ENCODE peak calls at places on chromosomes 12 and 14, in six cellular contexts. One of them, this sample, is unnamed.

GRCh38 chr12:32390572-32391219 is 8.7 kb upstream of the FGD4 start:
- DNase-seq in SW 1271: no peak
- DNase-seq in amniotic stem cell: no peak
- DNase-seq in lower lobe of right lung: peak
- DNase-seq in NCI-H1417: peak
- DNase-seq in myocyte: no peak
- DNase-seq in this sample: no peak

GRCh38 chr14:84340938-84341337 is 1189.0 kb upstream of the FLRT2 start:
- DNase-seq in SW 1271: no peak
- DNase-seq in amniotic stem cell: peak
- DNase-seq in lower lobe of right lung: no peak
- DNase-seq in NCI-H1417: no peak
- DNase-seq in myocyte: peak
- DNase-seq in this sample: no peak

GRCh38 chr14:68682166-68683103 is 110.4 kb downstream of the ZFP36L1 start:
- DNase-seq in SW 1271: peak
- DNase-seq in amniotic stem cell: peak
- DNase-seq in lower lobe of right lung: no peak
- DNase-seq in NCI-H1417: no peak
- DNase-seq in myocyte: peak
- DNase-seq in this sample: peak

GRCh38 chr12:81644503-81644902 is 114.6 kb downstream of the PPFIA2 start:
- DNase-seq in SW 1271: no peak
- DNase-seq in amniotic stem cell: no peak
- DNase-seq in lower lobe of right lung: no peak
- DNase-seq in NCI-H1417: peak
- DNase-seq in myocyte: peak
- DNase-seq in this sample: no peak

GRCh38 chr14:91413547-91414474 is 3.8 kb downstream of the CCDC88C start:
- DNase-seq in SW 1271: no peak
- DNase-seq in amniotic stem cell: no peak
- DNase-seq in lower lobe of right lung: peak
- DNase-seq in NCI-H1417: peak
- DNase-seq in myocyte: no peak
- DNase-seq in this sample: no peak

GRCh38 chr12:99915251-99916082 is 69.3 kb downstream of the ANKS1B start:
- DNase-seq in SW 1271: no peak
- DNase-seq in amniotic stem cell: peak
- DNase-seq in lower lobe of right lung: no peak
- DNase-seq in NCI-H1417: no peak
- DNase-seq in myocyte: no peak
- DNase-seq in this sample: no peak

GRCh38 chr14:88793259-88793625 is 489 bp upstream of the EML5 start:
- DNase-seq in SW 1271: no peak
- DNase-seq in amniotic stem cell: no peak
- DNase-seq in lower lobe of right lung: no peak
- DNase-seq in NCI-H1417: no peak
- DNase-seq in myocyte: no peak
- DNase-seq in this sample: no peak

GRCh38 chr12:2826036-2826435 is 8.8 kb downstream of the NRIP2 start:
- DNase-seq in SW 1271: no peak
- DNase-seq in amniotic stem cell: no peak
- DNase-seq in lower lobe of right lung: no peak
- DNase-seq in NCI-H1417: no peak
- DNase-seq in myocyte: no peak
- DNase-seq in this sample: no peak

GRCh38 chr12:12999959-13000615 is at the start of gene HEBP1:
- DNase-seq in SW 1271: peak
- DNase-seq in amniotic stem cell: peak
- DNase-seq in lower lobe of right lung: peak
- DNase-seq in NCI-H1417: peak
- DNase-seq in myocyte: peak
- DNase-seq in this sample: peak

GRCh38 chr14:102630405-102630804 is 38.0 kb downstream of the RCOR1 start:
- DNase-seq in SW 1271: no peak
- DNase-seq in amniotic stem cell: no peak
- DNase-seq in lower lobe of right lung: no peak
- DNase-seq in NCI-H1417: no peak
- DNase-seq in myocyte: no peak
- DNase-seq in this sample: no peak

GRCh38 chr12:13913371-13913770 is 68.0 kb downstream of the GRIN2B start:
- DNase-seq in SW 1271: no peak
- DNase-seq in amniotic stem cell: no peak
- DNase-seq in lower lobe of right lung: no peak
- DNase-seq in NCI-H1417: no peak
- DNase-seq in myocyte: no peak
- DNase-seq in this sample: no peak

GRCh38 chr12:49671051-49671765 is 36.0 kb downstream of the FMNL3 start:
- DNase-seq in SW 1271: no peak
- DNase-seq in amniotic stem cell: no peak
- DNase-seq in lower lobe of right lung: no peak
- DNase-seq in NCI-H1417: no peak
- DNase-seq in myocyte: no peak
- DNase-seq in this sample: no peak

GRCh38 chr12:51905507-51906438 is 1.5 kb upstream of the ACVRL1 start:
- DNase-seq in SW 1271: no peak
- DNase-seq in amniotic stem cell: no peak
- DNase-seq in lower lobe of right lung: peak
- DNase-seq in NCI-H1417: no peak
- DNase-seq in myocyte: peak
- DNase-seq in this sample: no peak

GRCh38 chr14:69880051-69880487 is 853 bp downstream of the SMOC1 start:
- DNase-seq in SW 1271: no peak
- DNase-seq in amniotic stem cell: no peak
- DNase-seq in lower lobe of right lung: no peak
- DNase-seq in NCI-H1417: no peak
- DNase-seq in myocyte: no peak
- DNase-seq in this sample: no peak